ENCODE peak calls at places on chromosomes 7 and 10, in four cellular contexts. V is stimulated activated CD4-positive, alpha-beta T cell treated with anti-CD3 and anti-CD28 coated beads, Interleukin-1b, Interleukin-23, amount 100 ng/mL, for 24 hours; R is left ventricle myocardium inferior; G is A549. T is an unnamed sample.

GRCh38 chr10:77926566-77927342 is at the start of gene DLG5:
- DNase-seq in V (no peak), R (peak), G (peak), T (peak)

GRCh38 chr10:46514899-46515298 is 41.6 kb downstream of the GPRIN2 start:
- DNase-seq in V (no peak), R (no peak), G (no peak), T (no peak)

GRCh38 chr10:11207276-11207809 is 189.7 kb downstream of the CELF2 start:
- DNase-seq in V (no peak), R (no peak), G (no peak), T (no peak)

GRCh38 chr7:32161708-32162107 is 91.5 kb upstream of the PDE1C start:
- DNase-seq in V (no peak), R (no peak), G (peak), T (no peak)

GRCh38 chr10:17386616-17387075 is 67.7 kb downstream of the ST8SIA6 start:
- DNase-seq in V (no peak), R (peak), G (no peak), T (no peak)

GRCh38 chr10:42975005-42975493 is 101.8 kb upstream of the RET start:
- DNase-seq in V (no peak), R (no peak), G (no peak), T (no peak)

GRCh38 chr10:121648078-121648477 is 49.8 kb upstream of the FGFR2 start:
- DNase-seq in V (no peak), R (no peak), G (no peak), T (no peak)

GRCh38 chr7:7808156-7808555 is 89.7 kb upstream of the RPA3 start:
- DNase-seq in V (no peak), R (no peak), G (peak), T (no peak)

GRCh38 chr10:121154846-121155245 is 303.7 kb downstream of the WDR11 start:
- DNase-seq in V (no peak), R (no peak), G (no peak), T (no peak)

GRCh38 chr10:5467634-5468255 is 31.6 kb downstream of the CALML5 start:
- DNase-seq in V (no peak), R (no peak), G (no peak), T (no peak)

GRCh38 chr10:35690534-35690933 is 48.4 kb upstream of the FZD8 start:
- DNase-seq in V (no peak), R (no peak), G (no peak), T (no peak)

GRCh38 chr7:8200717-8201116 is 61.2 kb downstream of the ICA1 start:
- DNase-seq in V (no peak), R (no peak), G (no peak), T (no peak)

GRCh38 chr10:98403812-98404504 is 11.0 kb downstream of the PYROXD2 start:
- DNase-seq in V (no peak), R (no peak), G (no peak), T (peak)

GRCh38 chr7:148262721-148263229 is 327.8 kb upstream of the C7orf33 start:
- DNase-seq in V (peak), R (peak), G (peak), T (no peak)

GRCh38 chr10:92124020-92124419 is 166.9 kb downstream of the CPEB3 start:
- DNase-seq in V (no peak), R (no peak), G (no peak), T (no peak)

GRCh38 chr7:17530249-17530648 is 231.8 kb downstream of the AHR start:
- DNase-seq in V (no peak), R (no peak), G (no peak), T (no peak)

GRCh38 chr7:73517241-73517995 is 4.7 kb downstream of the BAZ1B start:
- DNase-seq in V (no peak), R (no peak), G (no peak), T (no peak)

GRCh38 chr10:92538231-92538958 is 35.5 kb downstream of the IDE start:
- DNase-seq in V (no peak), R (no peak), G (no peak), T (no peak)

GRCh38 chr7:84149573-84149972 is 45.0 kb downstream of the SEMA3A start:
- DNase-seq in V (no peak), R (no peak), G (no peak), T (no peak)

GRCh38 chr10:36452851-36453250 is 672.5 kb upstream of the ANKRD30A start:
- DNase-seq in V (no peak), R (no peak), G (no peak), T (no peak)

GRCh38 chr7:22675436-22675835 is 51.6 kb upstream of the IL6 start:
- DNase-seq in V (no peak), R (no peak), G (no peak), T (no peak)

GRCh38 chr10:128274938-128275337 is 148.7 kb upstream of the MKI67 start:
- DNase-seq in V (no peak), R (no peak), G (no peak), T (no peak)

GRCh38 chr10:11280187-11280932 is 262.7 kb downstream of the CELF2 start:
- DNase-seq in V (no peak), R (no peak), G (no peak), T (no peak)

GRCh38 chr7:122290476-122290875 is 14.1 kb downstream of the FEZF1 start:
- DNase-seq in V (no peak), R (no peak), G (no peak), T (no peak)

GRCh38 chr10:78772486-78772885 is 296.3 kb upstream of the ZMIZ1 start:
- DNase-seq in V (no peak), R (no peak), G (no peak), T (no peak)

GRCh38 chr7:74570533-74571156 is 86.9 kb upstream of the GTF2I start:
- DNase-seq in V (no peak), R (no peak), G (no peak), T (no peak)

GRCh38 chr7:23065974-23066373 is 39.6 kb upstream of the KLHL7 start:
- DNase-seq in V (no peak), R (no peak), G (no peak), T (no peak)

GRCh38 chr10:68099736-68100135 is 9.6 kb upstream of the MYPN start:
- DNase-seq in V (no peak), R (no peak), G (no peak), T (no peak)

GRCh38 chr7:143354965-143355364 is 7.5 kb downstream of the FAM131B start:
- DNase-seq in V (no peak), R (no peak), G (no peak), T (no peak)

GRCh38 chr10:33163941-33164824 is 170.3 kb downstream of the NRP1 start:
- DNase-seq in V (no peak), R (no peak), G (peak), T (no peak)

GRCh38 chr10:83075395-83076072 is 1063.8 kb upstream of the GHITM start:
- DNase-seq in V (no peak), R (no peak), G (no peak), T (no peak)

GRCh38 chr7:17651926-17652385 is 288.3 kb downstream of the SNX13 start:
- DNase-seq in V (no peak), R (no peak), G (peak), T (no peak)

GRCh38 chr7:16594061-16594460 is 51.5 kb downstream of the ANKMY2 start:
- DNase-seq in V (no peak), R (no peak), G (no peak), T (no peak)

GRCh38 chr10:83367036-83367435 is 772.3 kb upstream of the GHITM start:
- DNase-seq in V (no peak), R (no peak), G (no peak), T (no peak)

T was measured in PC-9.